ENCODE peak calls at places on chromosomes 2 and 18, in ten cellular contexts. K is K562, X is SK-N-SH, A is upper lobe of left lung, E is sigmoid colon, U is GM23338, P is endothelial cell of umbilical vein, B is vagina, O is GM12878, I is prostate gland. Q is an unnamed sample.

GRCh38 chr2:111117666-111118454 is 2.9 kb upstream of the BCL2L11 start:
- DNase-seq in I (no peak), B (no peak), K (no peak), U (peak), E (peak), X (no peak), P (peak), O (no peak), A (peak), Q (peak)

GRCh38 chr2:188238386-188238785 is 53.3 kb upstream of the GULP1 start:
- DNase-seq in P (no peak), O (no peak), E (no peak), X (no peak), U (no peak), B (no peak), A (no peak), K (no peak), I (no peak), Q (no peak)

GRCh38 chr2:38613849-38614213 is 11.1 kb upstream of the HNRNPLL start:
- DNase-seq in B (no peak), K (peak), X (no peak), O (no peak), P (no peak), I (no peak), E (no peak), A (no peak), U (no peak), Q (no peak)

GRCh38 chr18:63317982-63318881 is 1.3 kb downstream of the BCL2 start:
- DNase-seq in E (peak), O (no peak), X (peak), U (peak), K (no peak), I (peak), B (no peak), A (peak), P (no peak), Q (peak)

GRCh38 chr2:231781798-231782726 is 980 bp upstream of the PDE6D start:
- DNase-seq in P (peak), E (no peak), A (no peak), K (peak), U (peak), I (peak), B (no peak), O (peak), X (no peak), Q (no peak)

GRCh38 chr2:238433941-238434845 is 7.5 kb downstream of the ASB1 start:
- DNase-seq in E (no peak), K (no peak), U (no peak), P (no peak), A (no peak), X (no peak), O (no peak), I (no peak), B (no peak), Q (no peak)

GRCh38 chr2:12432985-12433640 is 283.6 kb upstream of the TRIB2 start:
- DNase-seq in U (no peak), I (no peak), A (no peak), X (no peak), P (peak), O (no peak), E (no peak), K (no peak), B (no peak), Q (no peak)

GRCh38 chr2:107197601-107198000 is 311.6 kb upstream of the ST6GAL2 start:
- DNase-seq in X (no peak), B (no peak), K (no peak), A (no peak), P (no peak), E (no peak), I (no peak), O (no peak), U (no peak), Q (no peak)

GRCh38 chr2:45892757-45893156 is 241.3 kb downstream of the PRKCE start:
- DNase-seq in I (no peak), O (no peak), E (no peak), A (no peak), K (no peak), B (no peak), X (no peak), U (no peak), P (no peak), Q (no peak)

GRCh38 chr2:25378731-25379490 is 37.2 kb upstream of the DNMT3A start:
- DNase-seq in U (no peak), E (peak), B (peak), O (no peak), K (no peak), I (no peak), P (no peak), X (no peak), A (no peak), Q (peak)

GRCh38 chr18:2982452-2983172 is 30.3 kb downstream of the LPIN2 start:
- DNase-seq in P (peak), X (no peak), K (no peak), U (peak), E (no peak), B (no peak), I (no peak), A (no peak), O (no peak), Q (no peak)

GRCh38 chr2:227376911-227377396 is 2.2 kb downstream of the TM4SF20 start:
- DNase-seq in E (no peak), I (no peak), P (no peak), A (no peak), O (no peak), U (peak), X (no peak), K (no peak), B (no peak), Q (peak)

GRCh38 chr18:35334821-35335220 is 9.4 kb downstream of the ZNF24 start:
- DNase-seq in A (no peak), X (no peak), P (no peak), I (no peak), B (no peak), E (no peak), K (no peak), U (no peak), O (no peak), Q (no peak)

GRCh38 chr2:27264753-27265535 is 2.1 kb upstream of the SLC30A3 start:
- DNase-seq in B (no peak), O (no peak), A (peak), I (peak), E (no peak), U (peak), K (no peak), X (peak), P (peak), Q (peak)

GRCh38 chr2:88913280-88913679 is 221.8 kb downstream of the RPIA start:
- DNase-seq in A (no peak), U (no peak), P (no peak), B (no peak), X (no peak), I (no peak), K (no peak), E (no peak), O (no peak), Q (no peak)

GRCh38 chr2:152557273-152557879 is 159.9 kb downstream of the PRPF40A start:
- DNase-seq in X (no peak), I (no peak), P (no peak), U (no peak), K (no peak), E (no peak), B (no peak), A (no peak), O (no peak), Q (no peak)

GRCh38 chr2:148614332-148615049 is 30.1 kb upstream of the EPC2 start:
- DNase-seq in B (no peak), E (no peak), I (no peak), O (peak), X (no peak), U (peak), P (peak), A (no peak), K (peak), Q (no peak)

DNA sequence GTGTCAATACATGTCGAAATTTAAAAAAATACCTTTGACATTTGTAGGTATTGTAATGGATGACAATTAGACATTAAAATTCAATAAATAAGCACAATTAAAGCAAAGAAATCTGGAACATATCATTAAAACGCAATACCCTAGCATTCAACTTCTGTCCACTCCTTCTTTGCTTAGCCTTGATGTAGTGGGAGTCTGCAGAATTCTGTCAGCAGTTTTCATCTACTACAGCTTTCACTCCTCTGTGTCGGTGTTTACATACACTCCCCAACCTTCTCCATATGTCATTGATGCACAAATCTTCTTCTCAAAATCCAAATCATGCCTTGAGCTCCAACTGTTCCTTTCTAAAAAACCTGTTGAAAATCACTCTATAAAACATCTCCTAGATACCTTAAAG is 1380.6 kb downstream of the DSC3 start:
- DNase-seq in K (no peak), X (no peak), B (no peak), O (no peak), I (no peak), E (no peak), P (no peak), U (no peak), A (no peak), Q (no peak)
- TF ChIP-seq POLR2AphosphoS5 in K (no peak), X (no peak), B (no peak), O (no peak), I (no peak), E (no peak), P (no peak), U (no peak), A (no peak), Q (no peak)

GRCh38 chr2:10028988-10029874 is 14.1 kb upstream of the KLF11 start:
- DNase-seq in E (peak), X (no peak), U (peak), O (no peak), I (no peak), K (peak), B (no peak), P (peak), A (peak), Q (no peak)
- H3K4me3 ChIP-seq in E (no peak), X (no peak), U (no peak), O (no peak), I (no peak), K (peak), B (no peak), P (no peak), A (no peak), Q (no peak)

GRCh38 chr18:38709122-38709521 is 1143.5 kb upstream of the CELF4 start:
- DNase-seq in K (no peak), X (no peak), A (no peak), O (no peak), I (no peak), B (no peak), P (no peak), E (no peak), U (no peak), Q (no peak)

GRCh38 chr18:38706373-38706772 is 1140.8 kb upstream of the CELF4 start:
- DNase-seq in K (no peak), O (no peak), E (no peak), B (no peak), U (no peak), X (no peak), I (no peak), A (no peak), P (no peak), Q (no peak)
- TF ChIP-seq POLR2AphosphoS5 in K (no peak), O (no peak), E (no peak), B (no peak), U (no peak), X (no peak), I (no peak), A (no peak), P (no peak), Q (no peak)

GRCh38 chr2:66691199-66691975 is 256.5 kb downstream of the MEIS1 start:
- DNase-seq in O (no peak), P (no peak), K (no peak), I (no peak), E (no peak), A (no peak), U (peak), B (no peak), X (no peak), Q (no peak)
- H3K4me3 ChIP-seq in O (no peak), P (no peak), K (no peak), I (peak), E (peak), A (no peak), U (peak), B (peak), X (no peak), Q (peak)

GRCh38 chr2:69308338-69308737 is 78.7 kb downstream of the GFPT1 start:
- DNase-seq in O (no peak), E (no peak), P (no peak), U (no peak), B (no peak), I (no peak), K (no peak), A (peak), X (no peak), Q (no peak)
- TF ChIP-seq POLR2AphosphoS5 in O (no peak), E (no peak), P (no peak), U (no peak), B (no peak), I (no peak), K (no peak), A (no peak), X (no peak), Q (no peak)